ENCODE peak calls at places on chromosomes 12 and 14, in four cellular contexts. U is epithelial cell of esophagus, D is A549, X is heart left ventricle. Q is an unnamed sample.

GRCh38 chr12:97875064-97875463 is 412.5 kb downstream of the RMST start:
- DNase-seq in U (peak), D (no peak), X (no peak), Q (no peak)

GRCh38 chr14:59484611-59485174 is 376 bp downstream of the JKAMP start:
- DNase-seq in U (no peak), D (peak), X (no peak), Q (no peak)

GRCh38 chr12:70590051-70590450 is 47.2 kb downstream of the PTPRB start:
- DNase-seq in U (peak), D (peak), X (peak), Q (peak)

GRCh38 chr14:55849833-55850232 is 268.4 kb upstream of the PELI2 start:
- DNase-seq in U (no peak), D (no peak), X (no peak), Q (no peak)

GRCh38 chr14:76941544-76942287 is 86.8 kb downstream of the IRF2BPL start:
- DNase-seq in U (no peak), D (no peak), X (no peak), Q (no peak)

GRCh38 chr14:100733152-100733850 is 6.6 kb downstream of the DLK1 start:
- DNase-seq in U (no peak), D (no peak), X (no peak), Q (no peak)

GRCh38 chr14:42079911-42080310 is 473.2 kb downstream of the LRFN5 start:
- DNase-seq in U (no peak), D (no peak), X (no peak), Q (no peak)

GRCh38 chr14:44897844-44898151 is 63.9 kb downstream of the KLHL28 start:
- DNase-seq in U (no peak), D (no peak), X (no peak), Q (no peak)

GRCh38 chr14:21476526-21476924 is 234 bp downstream of the RAB2B start:
- DNase-seq in U (peak), D (no peak), X (peak), Q (no peak)

GRCh38 chr12:116955382-116956021 is 44.8 kb downstream of the FBXW8 start:
- DNase-seq in U (peak), D (peak), X (no peak), Q (peak)

GRCh38 chr12:120394483-120395367 is 25.8 kb upstream of the MSI1 start:
- DNase-seq in U (peak), D (no peak), X (no peak), Q (no peak)

GRCh38 chr12:94204647-94205247 is 56.4 kb downstream of the PLXNC1 start:
- DNase-seq in U (no peak), D (no peak), X (no peak), Q (no peak)

GRCh38 chr14:89936654-89937185 is 17.8 kb downstream of the EFCAB11 start:
- DNase-seq in U (no peak), D (no peak), X (no peak), Q (peak)

GRCh38 chr12:43676183-43676813 is 82.3 kb downstream of the PUS7L start:
- DNase-seq in U (peak), D (peak), X (no peak), Q (peak)

GRCh38 chr14:90281261-90281660 is 24.9 kb downstream of the PSMC1 start:
- DNase-seq in U (peak), D (no peak), X (no peak), Q (peak)

GRCh38 chr12:131745706-131746105 is 34.8 kb downstream of the SFSWAP start:
- DNase-seq in U (no peak), D (no peak), X (no peak), Q (no peak)

GRCh38 chr14:58275527-58276190 is 22.7 kb upstream of the ARID4A start:
- DNase-seq in U (no peak), D (no peak), X (no peak), Q (no peak)

GRCh38 chr14:21241218-21241819 is 27.9 kb downstream of the HNRNPC start:
- DNase-seq in U (no peak), D (peak), X (no peak), Q (peak)

GRCh38 chr14:24881496-24881895 is 168.5 kb downstream of the STXBP6 start:
- DNase-seq in U (no peak), D (no peak), X (peak), Q (no peak)

GRCh38 chr12:45988259-45988658 is 2.1 kb downstream of the SCAF11 start:
- DNase-seq in U (peak), D (no peak), X (no peak), Q (peak)

GRCh38 chr12:25829192-25829591 is 129.3 kb upstream of the RASSF8 start:
- DNase-seq in U (peak), D (peak), X (no peak), Q (peak)

GRCh38 chr12:127652281-127652680 is 614.7 kb upstream of the TMEM132C start:
- DNase-seq in U (no peak), D (no peak), X (no peak), Q (no peak)

GRCh38 chr12:57149309-57149900 is 2.0 kb upstream of the LRP1-AS start:
- DNase-seq in U (peak), D (no peak), X (peak), Q (peak)

GRCh38 chr12:125902991-125903390 is 837.8 kb downstream of the AACS start:
- DNase-seq in U (no peak), D (no peak), X (no peak), Q (no peak)

GRCh38 chr12:116233669-116234068 is 43.8 kb downstream of the MED13L start:
- DNase-seq in U (no peak), D (no peak), X (no peak), Q (peak)

GRCh38 chr12:32568241-32568640 is 110.9 kb upstream of the DNM1L start:
- DNase-seq in U (peak), D (peak), X (no peak), Q (peak)

GRCh38 chr12:49057888-49058287 is 2.7 kb downstream of the KMT2D start:
- DNase-seq in U (peak), D (no peak), X (no peak), Q (no peak)

GRCh38 chr12:101172316-101172715 is 37.7 kb downstream of the SLC5A8 start:
- DNase-seq in U (peak), D (peak), X (no peak), Q (peak)

GRCh38 chr14:34863844-34864243 is 11.3 kb downstream of the BAZ1A start:
- DNase-seq in U (no peak), D (no peak), X (no peak), Q (no peak)

GRCh38 chr12:80325167-80325959 is 118.7 kb upstream of the PTPRQ start:
- DNase-seq in U (no peak), D (no peak), X (no peak), Q (peak)

GRCh38 chr12:22447223-22447622 is 97.1 kb downstream of the C2CD5 start:
- DNase-seq in U (peak), D (no peak), X (no peak), Q (peak)

GRCh38 chr12:68632486-68632885 is 21.8 kb downstream of the RAP1B start:
- DNase-seq in U (no peak), D (no peak), X (no peak), Q (no peak)

GRCh38 chr12:113059071-113059595 is 2.6 kb downstream of the DTX1 start:
- DNase-seq in U (no peak), D (no peak), X (no peak), Q (no peak)
- H3K4me3 ChIP-seq in U (no peak), D (no peak), X (no peak), Q (no peak)

DNA sequence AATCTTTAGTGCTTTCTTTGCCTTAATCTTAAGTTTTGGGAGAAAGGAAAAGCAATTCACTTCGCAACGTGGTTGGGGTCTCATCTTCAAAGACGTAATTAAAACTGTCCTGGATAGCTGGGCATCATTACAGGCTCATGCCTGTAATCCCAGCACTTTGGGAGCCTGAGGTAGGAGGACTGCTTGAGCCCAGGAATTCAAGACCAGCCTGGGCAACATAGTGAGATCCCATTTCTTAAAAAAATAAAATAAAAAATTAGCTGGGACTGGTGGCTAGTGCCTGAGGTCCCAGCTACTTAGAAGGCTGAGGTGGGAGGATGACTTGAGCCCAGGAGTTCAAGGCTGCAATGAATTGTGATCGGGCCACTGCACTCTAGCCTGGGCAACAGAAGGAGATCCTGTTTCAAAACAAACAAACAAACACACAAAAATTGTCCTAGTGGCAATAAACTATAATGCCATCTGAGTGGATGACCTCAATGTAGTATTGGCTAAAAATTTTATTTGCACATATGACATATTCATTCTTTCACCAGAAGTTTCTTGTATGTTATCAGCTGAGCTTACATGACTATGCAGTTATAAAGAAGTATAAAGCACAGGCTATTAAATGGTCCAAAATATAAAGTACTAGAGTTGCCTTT is 1.6 kb upstream of the MNAT1 start:
- DNase-seq in U (no peak), D (peak), X (no peak), Q (no peak)
- TF ChIP-seq CTCF in U (no peak), D (no peak), X (no peak), Q (no peak)

GRCh38 chr12:81340910-81341309 is 263.0 kb downstream of the ACSS3 start:
- DNase-seq in U (no peak), D (no peak), X (no peak), Q (no peak)
- H3K4me3 ChIP-seq in U (no peak), D (no peak), X (no peak), Q (no peak)

DNA sequence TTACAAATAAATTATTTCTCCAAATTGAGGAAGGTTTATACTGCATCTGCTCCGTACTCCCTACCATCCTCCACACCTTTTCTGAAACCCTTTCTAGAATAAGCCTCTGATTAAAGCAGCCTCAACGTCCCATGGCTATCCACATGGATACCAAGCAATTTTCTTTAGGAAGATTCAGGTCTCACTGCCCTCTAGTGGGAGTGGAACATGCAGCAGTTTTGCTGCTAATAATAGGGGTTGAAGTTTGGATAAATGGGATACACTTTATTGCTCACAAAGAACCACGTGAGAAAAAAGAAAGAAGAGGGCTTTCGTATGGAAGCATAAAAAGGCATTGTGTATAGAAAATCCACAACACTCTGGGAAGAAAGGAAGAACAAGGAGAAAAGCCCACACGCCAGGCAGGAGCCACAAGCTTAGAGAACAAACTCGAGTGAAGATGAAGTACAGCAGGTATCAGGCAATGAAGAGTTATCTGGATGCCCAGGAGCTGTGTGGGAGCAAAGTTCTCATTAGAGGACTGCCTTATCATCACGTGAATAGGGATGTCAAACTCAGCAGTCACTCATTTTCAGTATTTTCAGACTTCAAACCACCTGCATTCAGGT is 45.8 kb downstream of the CCER1 start:
- DNase-seq in U (peak), D (peak), X (no peak), Q (peak)
- TF ChIP-seq CTCF in U (peak), D (peak), X (peak), Q (peak)

GRCh38 chr12:107320929-107321618 is 227.7 kb upstream of the CRY1 start:
- DNase-seq in U (peak), D (peak), X (no peak), Q (no peak)
- H3K4me3 ChIP-seq in U (peak), D (peak), X (peak), Q (peak)

GRCh38 chr12:110124184-110124995 is at the start of gene IFT81:
- DNase-seq in U (peak), D (peak), X (peak), Q (peak)
- TF ChIP-seq CTCF in U (no peak), D (no peak), X (no peak), Q (no peak)

GRCh38 chr12:5430639-5431603 is 987 bp upstream of the NTF3 start:
- DNase-seq in U (peak), D (no peak), X (no peak), Q (no peak)
- H3K4me3 ChIP-seq in U (no peak), D (no peak), X (peak), Q (no peak)

GRCh38 chr12:51270067-51270846 is at the start of gene SMAGP:
- DNase-seq in U (peak), D (peak), X (peak), Q (peak)
- TF ChIP-seq CTCF in U (no peak), D (no peak), X (no peak), Q (no peak)

DNA sequence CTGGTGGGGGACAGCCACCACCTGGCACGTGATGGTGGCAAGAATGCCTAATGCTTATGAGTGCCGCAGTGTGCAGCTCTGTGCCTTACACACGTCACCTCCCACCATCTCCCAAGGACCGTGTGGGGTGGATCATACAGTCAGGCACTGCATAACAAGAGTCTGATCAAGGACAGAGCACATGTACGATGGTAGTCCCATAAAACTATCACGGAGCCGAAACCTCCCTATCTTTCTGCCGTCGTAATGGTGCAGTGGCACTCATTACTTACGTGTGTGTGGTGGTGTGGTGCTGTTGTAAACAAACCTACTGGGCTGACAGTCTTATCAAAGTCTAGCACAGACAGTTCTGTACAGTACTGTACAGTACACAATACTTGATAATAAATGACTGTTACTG is 89.3 kb downstream of the CACNA1C start:
- DNase-seq in U (no peak), D (no peak), X (no peak), Q (no peak)
- H3K4me3 ChIP-seq in U (no peak), D (no peak), X (no peak), Q (no peak)

GRCh38 chr14:78902010-78902623 is 731.9 kb downstream of the NRXN3 start:
- DNase-seq in U (peak), D (peak), X (no peak), Q (peak)

DNA sequence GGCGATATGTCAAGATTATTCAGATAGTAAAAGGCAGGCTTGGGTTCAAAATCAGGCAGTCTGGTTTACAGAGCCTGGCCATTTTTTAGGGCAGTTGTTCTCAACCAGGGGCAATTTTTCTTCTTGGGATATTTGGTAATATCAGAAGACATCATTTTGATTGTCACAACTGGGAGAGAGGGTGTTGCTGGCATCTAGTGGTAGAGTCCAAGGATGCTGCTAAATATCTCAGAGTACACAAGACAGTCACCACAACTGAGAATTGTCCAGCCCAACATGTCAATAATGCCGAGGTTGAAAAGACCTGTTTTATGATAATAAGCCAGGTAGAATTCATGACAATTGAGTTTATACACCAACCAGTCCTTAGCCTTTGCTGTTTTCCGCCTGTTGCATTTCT is 733.9 kb downstream of the NRXN3 start:
- DNase-seq in U (no peak), D (peak), X (no peak), Q (no peak)
- TF ChIP-seq CTCF in U (peak), D (no peak), X (no peak), Q (no peak)